ENCODE peak calls at places on chromosomes 12 and 14, in seven cellular contexts. One of them, this sample, is unnamed.

GRCh38 chr12:117580718-117581062 is 219.3 kb upstream of the NOS1 start:
- DNase-seq in ovary: no peak
- DNase-seq in body of pancreas: peak; percentile 12
- DNase-seq in transverse colon: peak; percentile 16
- DNase-seq in IMR-90: no peak
- DNase-seq in sigmoid colon: peak; percentile 61
- DNase-seq in prostate gland: no peak
- DNase-seq in this sample: peak; percentile 68

GRCh38 chr12:52119398-52120254 is 40.1 kb downstream of the SMIM41 start:
- DNase-seq in ovary: no peak
- DNase-seq in body of pancreas: peak; percentile 68
- DNase-seq in transverse colon: peak; percentile 47
- DNase-seq in IMR-90: no peak
- DNase-seq in sigmoid colon: no peak
- DNase-seq in prostate gland: no peak
- DNase-seq in this sample: peak; percentile 71

GRCh38 chr12:82708507-82708906 is 21.8 kb downstream of the TMTC2 start:
- DNase-seq in ovary: peak; percentile 66
- DNase-seq in body of pancreas: no peak
- DNase-seq in transverse colon: peak; percentile 31
- DNase-seq in IMR-90: no peak
- DNase-seq in sigmoid colon: peak; percentile 93
- DNase-seq in prostate gland: no peak
- DNase-seq in this sample: peak; percentile 75

GRCh38 chr14:49820176-49820575 is 32.4 kb downstream of the NEMF start:
- DNase-seq in ovary: no peak
- DNase-seq in body of pancreas: no peak
- DNase-seq in transverse colon: no peak
- DNase-seq in IMR-90: no peak
- DNase-seq in sigmoid colon: no peak
- DNase-seq in prostate gland: no peak
- DNase-seq in this sample: no peak

GRCh38 chr14:68957688-68958248 is 21.3 kb downstream of the ACTN1 start:
- DNase-seq in ovary: no peak
- DNase-seq in body of pancreas: no peak
- DNase-seq in transverse colon: no peak
- DNase-seq in IMR-90: no peak
- DNase-seq in sigmoid colon: no peak
- DNase-seq in prostate gland: no peak
- DNase-seq in this sample: no peak

GRCh38 chr14:77025744-77026165 is 2.8 kb downstream of the IRF2BPL start:
- DNase-seq in ovary: no peak
- DNase-seq in body of pancreas: peak; percentile 45
- DNase-seq in transverse colon: no peak
- DNase-seq in IMR-90: no peak
- DNase-seq in sigmoid colon: no peak
- DNase-seq in prostate gland: no peak
- DNase-seq in this sample: no peak

GRCh38 chr14:58699656-58700055 is 61.9 kb downstream of the DACT1 start:
- DNase-seq in ovary: no peak
- DNase-seq in body of pancreas: no peak
- DNase-seq in transverse colon: no peak
- DNase-seq in IMR-90: no peak
- DNase-seq in sigmoid colon: no peak
- DNase-seq in prostate gland: no peak
- DNase-seq in this sample: no peak

GRCh38 chr12:76026643-76027063 is 4.9 kb downstream of the PHLDA1 start:
- DNase-seq in ovary: no peak
- DNase-seq in body of pancreas: no peak
- DNase-seq in transverse colon: no peak
- DNase-seq in IMR-90: peak; percentile 67
- DNase-seq in sigmoid colon: no peak
- DNase-seq in prostate gland: no peak
- DNase-seq in this sample: no peak

GRCh38 chr12:104426926-104427546 is 29.7 kb upstream of the CHST11 start:
- DNase-seq in ovary: no peak
- DNase-seq in body of pancreas: no peak
- DNase-seq in transverse colon: no peak
- DNase-seq in IMR-90: peak; percentile 70
- DNase-seq in sigmoid colon: no peak
- DNase-seq in prostate gland: no peak
- DNase-seq in this sample: no peak

GRCh38 chr14:100842799-100843198 is 16.9 kb downstream of the MEG3 start:
- DNase-seq in ovary: no peak
- DNase-seq in body of pancreas: no peak
- DNase-seq in transverse colon: no peak
- DNase-seq in IMR-90: peak; percentile 95
- DNase-seq in sigmoid colon: no peak
- DNase-seq in prostate gland: no peak
- DNase-seq in this sample: no peak

GRCh38 chr12:52139579-52140062 is 52.2 kb downstream of the KRT80 start:
- DNase-seq in ovary: no peak
- DNase-seq in body of pancreas: peak; percentile 72
- DNase-seq in transverse colon: peak; percentile 56
- DNase-seq in IMR-90: peak; percentile 55
- DNase-seq in sigmoid colon: no peak
- DNase-seq in prostate gland: no peak
- DNase-seq in this sample: no peak

GRCh38 chr14:75568791-75569190 is 9.6 kb upstream of the FLVCR2 start:
- DNase-seq in ovary: no peak
- DNase-seq in body of pancreas: no peak
- DNase-seq in transverse colon: no peak
- DNase-seq in IMR-90: no peak
- DNase-seq in sigmoid colon: no peak
- DNase-seq in prostate gland: no peak
- DNase-seq in this sample: no peak

GRCh38 chr14:75570797-75571196 is 7.6 kb upstream of the FLVCR2 start:
- DNase-seq in ovary: no peak
- DNase-seq in body of pancreas: no peak
- DNase-seq in transverse colon: no peak
- DNase-seq in IMR-90: no peak
- DNase-seq in sigmoid colon: no peak
- DNase-seq in prostate gland: no peak
- DNase-seq in this sample: no peak

GRCh38 chr14:75566321-75566720 is 12.1 kb upstream of the FLVCR2 start:
- DNase-seq in ovary: no peak
- DNase-seq in body of pancreas: no peak
- DNase-seq in transverse colon: no peak
- DNase-seq in IMR-90: no peak
- DNase-seq in sigmoid colon: no peak
- DNase-seq in prostate gland: peak; percentile 66
- DNase-seq in this sample: no peak

GRCh38 chr14:75566752-75567151 is 11.7 kb upstream of the FLVCR2 start:
- DNase-seq in ovary: no peak
- DNase-seq in body of pancreas: no peak
- DNase-seq in transverse colon: no peak
- DNase-seq in IMR-90: no peak
- DNase-seq in sigmoid colon: no peak
- DNase-seq in prostate gland: no peak
- DNase-seq in this sample: no peak

GRCh38 chr14:75568141-75568540 is 10.3 kb upstream of the FLVCR2 start:
- DNase-seq in ovary: no peak
- DNase-seq in body of pancreas: no peak
- DNase-seq in transverse colon: no peak
- DNase-seq in IMR-90: no peak
- DNase-seq in sigmoid colon: no peak
- DNase-seq in prostate gland: no peak
- DNase-seq in this sample: no peak
- TF ChIP-seq POLR2A in ovary: no peak
- TF ChIP-seq POLR2A in body of pancreas: no peak
- TF ChIP-seq POLR2A in transverse colon: no peak
- TF ChIP-seq POLR2A in IMR-90: no peak
- TF ChIP-seq POLR2A in sigmoid colon: no peak
- TF ChIP-seq POLR2A in prostate gland: no peak
- TF ChIP-seq POLR2A in this sample: no peak

GRCh38 chr12:6782119-6782518 is 7.2 kb upstream of the CD4 start:
- DNase-seq in ovary: no peak
- DNase-seq in body of pancreas: no peak
- DNase-seq in transverse colon: no peak
- DNase-seq in IMR-90: no peak
- DNase-seq in sigmoid colon: no peak
- DNase-seq in prostate gland: no peak
- DNase-seq in this sample: no peak
- H3K27ac ChIP-seq in ovary: no peak overlapping the region
- H3K27ac ChIP-seq in body of pancreas: no peak overlapping the region
- H3K27ac ChIP-seq in transverse colon: no peak overlapping the region
- H3K27ac ChIP-seq in IMR-90: no peak overlapping the region
- H3K27ac ChIP-seq in sigmoid colon: no peak overlapping the region
- H3K27ac ChIP-seq in prostate gland: no peak overlapping the region
- H3K27ac ChIP-seq in this sample: no peak overlapping the region

GRCh38 chr14:64467131-64467530 is 1.8 kb downstream of the AKAP5 start:
- DNase-seq in ovary: no peak
- DNase-seq in body of pancreas: no peak
- DNase-seq in transverse colon: no peak
- DNase-seq in IMR-90: no peak
- DNase-seq in sigmoid colon: no peak
- DNase-seq in prostate gland: no peak
- DNase-seq in this sample: no peak

GRCh38 chr14:64464695-64465094 is 604 bp upstream of the AKAP5 start:
- DNase-seq in ovary: no peak
- DNase-seq in body of pancreas: no peak
- DNase-seq in transverse colon: no peak
- DNase-seq in IMR-90: no peak
- DNase-seq in sigmoid colon: no peak
- DNase-seq in prostate gland: no peak
- DNase-seq in this sample: no peak

GRCh38 chr14:64463873-64464272 is 1.4 kb upstream of the AKAP5 start:
- DNase-seq in ovary: no peak
- DNase-seq in body of pancreas: no peak
- DNase-seq in transverse colon: no peak
- DNase-seq in IMR-90: no peak
- DNase-seq in sigmoid colon: no peak
- DNase-seq in prostate gland: no peak
- DNase-seq in this sample: no peak

GRCh38 chr14:64465856-64466554 is 706 bp downstream of the AKAP5 start:
- DNase-seq in ovary: peak; percentile 34
- DNase-seq in body of pancreas: no peak
- DNase-seq in transverse colon: no peak
- DNase-seq in IMR-90: peak; percentile 61
- DNase-seq in sigmoid colon: no peak
- DNase-seq in prostate gland: no peak
- DNase-seq in this sample: peak; percentile 29

DNA sequence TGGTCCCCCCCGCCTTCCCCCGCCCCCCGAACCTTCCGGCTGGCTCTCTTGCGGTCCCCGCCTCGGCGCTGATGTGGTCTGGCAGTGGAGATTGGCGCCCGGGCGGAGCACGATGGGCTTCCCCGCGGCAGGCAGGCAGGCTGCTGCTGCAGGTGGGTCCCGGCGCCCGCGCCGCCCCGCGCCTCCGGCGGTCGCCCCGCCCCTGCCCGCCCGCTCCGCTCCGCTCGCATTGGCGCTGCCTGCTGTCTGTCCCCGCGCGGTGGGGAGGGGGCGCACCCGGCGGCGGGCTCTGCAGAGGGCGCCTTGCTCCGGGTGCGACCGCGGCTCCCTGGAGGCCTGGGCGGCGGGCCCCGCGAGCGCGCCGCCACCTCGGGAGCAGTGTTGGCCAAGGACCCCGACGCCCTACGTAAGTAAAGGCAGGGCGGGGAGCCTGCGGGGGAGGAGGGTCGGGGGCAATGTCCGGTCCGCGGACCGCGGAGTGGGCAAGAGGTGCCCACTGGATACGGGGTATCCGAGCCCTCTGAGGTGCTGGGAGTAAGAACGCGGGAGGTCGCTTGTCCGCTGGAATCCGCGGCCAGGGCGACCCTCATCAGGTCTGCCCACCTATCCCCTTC is at the start of gene AKAP5:
- DNase-seq in ovary: peak; percentile 59
- DNase-seq in body of pancreas: peak; percentile 54
- DNase-seq in transverse colon: peak; percentile 75
- DNase-seq in IMR-90: peak; percentile 11
- DNase-seq in sigmoid colon: no peak
- DNase-seq in prostate gland: peak; percentile 61
- DNase-seq in this sample: peak; percentile 51
- TF ChIP-seq CTCF in ovary: no peak
- TF ChIP-seq CTCF in body of pancreas: no peak
- TF ChIP-seq CTCF in transverse colon: no peak
- TF ChIP-seq CTCF in IMR-90: no peak
- TF ChIP-seq CTCF in sigmoid colon: no peak
- TF ChIP-seq CTCF in prostate gland: no peak
- TF ChIP-seq CTCF in this sample: no peak

GRCh38 chr14:21385170-21385904 is 1.5 kb upstream of the SUPT16H start:
- DNase-seq in ovary: no peak
- DNase-seq in body of pancreas: no peak
- DNase-seq in transverse colon: no peak
- DNase-seq in IMR-90: no peak
- DNase-seq in sigmoid colon: no peak
- DNase-seq in prostate gland: no peak
- DNase-seq in this sample: no peak

GRCh38 chr14:21382095-21382494 is 1.7 kb downstream of the SUPT16H start:
- DNase-seq in ovary: no peak
- DNase-seq in body of pancreas: no peak
- DNase-seq in transverse colon: no peak
- DNase-seq in IMR-90: no peak
- DNase-seq in sigmoid colon: no peak
- DNase-seq in prostate gland: no peak
- DNase-seq in this sample: no peak

GRCh38 chr14:21384494-21384851 is 654 bp upstream of the SUPT16H start:
- DNase-seq in ovary: no peak
- DNase-seq in body of pancreas: no peak
- DNase-seq in transverse colon: no peak
- DNase-seq in IMR-90: no peak
- DNase-seq in sigmoid colon: no peak
- DNase-seq in prostate gland: no peak
- DNase-seq in this sample: no peak

GRCh38 chr14:21382886-21383847 is 652 bp downstream of the SUPT16H start:
- DNase-seq in ovary: peak; percentile 19
- DNase-seq in body of pancreas: peak; percentile 28
- DNase-seq in transverse colon: peak; percentile 36
- DNase-seq in IMR-90: peak; percentile 51
- DNase-seq in sigmoid colon: peak; percentile 73
- DNase-seq in prostate gland: peak; percentile 8
- DNase-seq in this sample: peak; percentile 62

DNA sequence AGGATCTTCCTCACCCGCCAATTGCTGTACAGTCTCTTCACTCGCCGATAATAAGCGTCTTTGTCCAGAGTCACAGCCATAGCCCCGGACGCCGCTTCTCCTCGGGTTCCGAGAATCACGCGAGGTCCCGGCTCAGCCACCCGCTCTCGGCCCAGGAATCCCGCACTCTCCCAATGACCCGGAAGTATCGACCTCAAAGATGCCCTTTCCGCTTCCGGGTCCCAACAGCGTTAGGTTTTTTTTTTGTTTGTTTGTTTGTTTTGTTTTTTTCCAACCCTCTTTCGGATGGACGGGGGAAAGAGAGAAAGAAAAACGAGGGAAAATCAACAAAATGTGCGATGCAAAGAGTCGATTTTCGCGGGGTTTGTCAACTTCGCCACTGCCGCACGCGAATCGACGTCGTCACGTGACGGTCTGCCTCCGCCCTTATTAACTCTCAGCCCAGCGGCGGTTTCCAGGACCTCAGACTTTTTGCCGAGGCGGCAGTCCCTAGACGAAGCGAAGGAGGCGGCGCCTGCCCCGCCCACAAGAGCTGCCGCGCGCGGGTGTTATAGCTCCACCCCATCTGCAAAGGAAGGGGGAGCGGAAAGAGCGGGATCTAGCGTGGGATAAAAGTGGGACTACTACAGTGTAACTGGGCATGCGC is at the start of gene SUPT16H:
- DNase-seq in ovary: peak; percentile 94
- DNase-seq in body of pancreas: peak; percentile 94
- DNase-seq in transverse colon: peak; percentile 97
- DNase-seq in IMR-90: peak; percentile 95
- DNase-seq in sigmoid colon: peak; percentile 98
- DNase-seq in prostate gland: peak; percentile 93
- DNase-seq in this sample: peak; percentile 98
- TF ChIP-seq POLR2A in ovary: peak; percentile 61
- TF ChIP-seq POLR2A in body of pancreas: no peak
- TF ChIP-seq POLR2A in transverse colon: peak; percentile 72
- TF ChIP-seq POLR2A in IMR-90: peak; percentile 68
- TF ChIP-seq POLR2A in sigmoid colon: peak; percentile 54
- TF ChIP-seq POLR2A in prostate gland: peak; percentile 22
- TF ChIP-seq POLR2A in this sample: no peak

This sample was measured in testis.